ENCODE peak calls at places on chromosome 15, in four cellular contexts. S, R, U and I are unnamed samples. For H3K4me1 and H3K9me3, the result is how much of the 10 kb centered on the place peaks cover.

GRCh38 chr15:100958326-100959065 is 39.3 kb downstream of the LRRK1 start:
- DNase-seq in R (no peak), U (peak), S (no peak), I (peak)

GRCh38 chr15:63497642-63498100 is 6.7 kb upstream of the USP3 start:
- DNase-seq in R (no peak), S (no peak), U (no peak), I (no peak)

GRCh38 chr15:59609730-59610712 is 1.6 kb upstream of the GCNT3 start:
- DNase-seq in R (no peak), U (no peak), S (no peak), I (no peak)

GRCh38 chr15:80588801-80589200 is 106.3 kb upstream of the ABHD17C start:
- DNase-seq in U (peak), R (no peak), S (peak), I (peak)

GRCh38 chr15:37019479-37020433 is 80.6 kb downstream of the MEIS2 start:
- DNase-seq in R (no peak), U (peak), S (no peak), I (no peak)

GRCh38 chr15:73601449-73602425 is 31.5 kb downstream of the NPTN start:
- DNase-seq in R (no peak), S (no peak), U (peak), I (peak)

GRCh38 chr15:30901889-30902288 is 1.8 kb upstream of the FAN1 start:
- DNase-seq in U (no peak), R (no peak), S (no peak), I (no peak)

GRCh38 chr15:34085746-34086145 is 15.9 kb downstream of the EMC7 start:
- DNase-seq in S (no peak), R (no peak), U (peak), I (no peak)

GRCh38 chr15:51647128-51647562 is 24.6 kb upstream of the DMXL2 start:
- DNase-seq in S (no peak), U (peak), R (no peak), I (peak)

GRCh38 chr15:58875343-58875742 is 58.1 kb downstream of the SLTM start:
- DNase-seq in R (no peak), S (no peak), U (no peak), I (no peak)

GRCh38 chr15:38904298-38904697 is 339.7 kb upstream of the RASGRP1 start:
- DNase-seq in U (no peak), R (no peak), S (no peak), I (no peak)

GRCh38 chr15:44883219-44883900 is 73.1 kb upstream of the TERB2 start:
- DNase-seq in S (no peak), R (no peak), U (no peak), I (no peak)

GRCh38 chr15:92097473-92098178 is 244.1 kb downstream of the SLCO3A1 start:
- DNase-seq in S (no peak), R (peak), U (no peak), I (peak)

GRCh38 chr15:83413054-83413719 is 34.0 kb upstream of the SH3GL3 start:
- DNase-seq in U (no peak), S (no peak), R (no peak), I (no peak)

GRCh38 chr15:85312925-85313324 is 67.5 kb upstream of the AKAP13 start:
- DNase-seq in R (no peak), U (no peak), S (no peak), I (peak)

GRCh38 chr15:29632671-29633406 is 189.4 kb downstream of the TJP1 start:
- DNase-seq in U (no peak), R (no peak), S (no peak), I (no peak)

GRCh38 chr15:71342658-71343057 is 227.4 kb downstream of the THSD4 start:
- DNase-seq in S (no peak), U (no peak), R (no peak), I (no peak)

GRCh38 chr15:88401269-88401971 is 65.8 kb downstream of the MRPL46 start:
- DNase-seq in S (no peak), U (no peak), R (no peak), I (no peak)

GRCh38 chr15:83709246-83709645 is 55.3 kb downstream of the ADAMTSL3 start:
- DNase-seq in S (no peak), U (peak), R (no peak), I (no peak)

GRCh38 chr15:70466305-70466704 is 297.1 kb downstream of the UACA start:
- DNase-seq in S (no peak), U (no peak), R (peak), I (no peak)

GRCh38 chr15:33699691-33700447 is 268.4 kb upstream of the CHRM5 start:
- DNase-seq in R (no peak), S (no peak), U (no peak), I (no peak)

GRCh38 chr15:61228025-61228901 is 839 bp downstream of the RORA start:
- DNase-seq in S (no peak), R (peak), U (peak), I (peak)

GRCh38 chr15:23912191-23912590 is 225.1 kb upstream of the NDN start:
- DNase-seq in R (no peak), U (no peak), S (no peak), I (no peak)

GRCh38 chr15:91126080-91126479 is 26.0 kb downstream of the SV2B start:
- DNase-seq in S (no peak), R (no peak), U (no peak), I (no peak)

GRCh38 chr15:64779630-64780029 is 4.2 kb upstream of the RBPMS2 start:
- DNase-seq in U (no peak), S (no peak), R (no peak), I (no peak)

GRCh38 chr15:70091649-70092461 is 5.9 kb downstream of the TLE3 start:
- DNase-seq in S (peak), R (no peak), U (peak), I (no peak)

GRCh38 chr15:36356978-36357582 is 222.3 kb upstream of the CDIN1 start:
- DNase-seq in S (no peak), U (peak), R (no peak), I (peak)

GRCh38 chr15:42059661-42060476 is 34.5 kb downstream of the PLA2G4D start:
- DNase-seq in U (peak), S (no peak), R (peak), I (peak)

GRCh38 chr15:71080166-71080565 is 35.1 kb upstream of the THSD4 start:
- DNase-seq in U (peak), S (peak), R (no peak), I (no peak)

GRCh38 chr15:38528279-38528678 is 36.3 kb downstream of the RASGRP1 start:
- DNase-seq in R (no peak), U (peak), S (no peak), I (peak)

GRCh38 chr15:73130830-73131229 is 78.6 kb downstream of the NEO1 start:
- DNase-seq in U (no peak), S (no peak), R (no peak), I (no peak)

GRCh38 chr15:100053476-100054121 is 288.2 kb downstream of the ADAMTS17 start:
- DNase-seq in U (peak), R (no peak), S (no peak), I (no peak)

GRCh38 chr15:84816694-84817460 is at the start of gene ALPK3:
- DNase-seq in R (no peak), S (no peak), U (no peak), I (no peak)

GRCh38 chr15:68208641-68209240 is 3.6 kb upstream of the CALML4 start:
- DNase-seq in S (no peak), R (no peak), U (no peak), I (no peak)
- H3K9ac ChIP-seq in S (no peak), R (no peak), U (no peak), I (no peak)

GRCh38 chr15:66663664-66664063 is 38.4 kb upstream of the SMAD6 start:
- DNase-seq in U (no peak), R (no peak), S (no peak), I (no peak)
- H3K4me1 ChIP-seq in U (under half), R (under half), S (under half), I (under half)

DNA sequence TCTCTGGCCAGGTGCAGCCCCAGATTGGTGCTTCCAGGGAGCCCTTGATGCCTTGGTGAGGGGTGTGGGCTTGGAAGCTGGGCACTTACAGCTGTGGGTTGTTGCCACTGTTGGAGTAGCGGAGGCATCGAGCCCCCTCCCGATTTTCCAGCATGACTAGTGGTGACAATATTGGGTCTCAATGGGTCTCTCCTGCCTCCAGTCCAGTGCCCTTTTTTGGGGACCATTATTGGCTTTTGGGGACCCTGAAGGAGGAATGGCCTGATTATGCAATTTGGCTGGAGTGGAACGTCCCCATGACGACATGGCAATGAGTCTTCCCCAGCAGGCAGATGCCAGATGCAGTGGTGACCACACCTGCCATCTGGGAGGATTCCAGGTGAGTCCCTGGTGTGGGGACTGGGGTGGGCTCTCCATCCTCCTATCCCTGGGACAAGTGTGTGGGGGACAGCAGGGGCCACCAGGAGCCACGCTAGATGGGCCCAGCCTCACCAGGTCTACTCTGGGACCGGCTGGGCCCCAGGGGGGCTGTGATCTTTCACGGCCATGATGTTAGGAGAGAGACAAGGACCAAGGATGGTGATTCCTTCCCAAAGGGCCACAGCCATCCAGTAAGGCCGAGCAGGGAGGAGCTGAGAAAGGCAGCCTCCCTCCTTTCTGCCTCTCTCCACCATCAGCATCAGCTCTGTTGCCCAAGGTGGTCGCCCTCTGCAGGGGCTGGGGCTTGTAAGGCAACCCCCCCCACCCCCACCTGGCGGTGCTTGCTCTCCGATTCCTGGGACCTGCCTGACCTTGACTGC is 196.8 kb downstream of the GOLGA6L6 start:
- DNase-seq in R (peak), S (no peak), U (no peak), I (no peak)
- H3K9me3 ChIP-seq in R (under half), S (half or more), U (half or more), I (under half)

GRCh38 chr15:96350884-96351639 is 20.6 kb downstream of the NR2F2 start:
- DNase-seq in S (no peak), R (no peak), U (no peak), I (no peak)
- H3K9ac ChIP-seq in S (no peak), R (no peak), U (peak), I (no peak)

GRCh38 chr15:74829991-74830390 is 3.6 kb downstream of the CPLX3 start:
- DNase-seq in S (no peak), U (no peak), R (no peak), I (no peak)

GRCh38 chr15:74827632-74828031 is 1.2 kb downstream of the CPLX3 start:
- DNase-seq in U (no peak), R (no peak), S (no peak), I (no peak)

GRCh38 chr15:74830868-74831267 is 4.4 kb downstream of the CPLX3 start:
- DNase-seq in U (no peak), R (no peak), S (no peak), I (no peak)

GRCh38 chr15:74828835-74829234 is 2.4 kb downstream of the CPLX3 start:
- DNase-seq in R (no peak), U (no peak), S (no peak), I (no peak)

DNA sequence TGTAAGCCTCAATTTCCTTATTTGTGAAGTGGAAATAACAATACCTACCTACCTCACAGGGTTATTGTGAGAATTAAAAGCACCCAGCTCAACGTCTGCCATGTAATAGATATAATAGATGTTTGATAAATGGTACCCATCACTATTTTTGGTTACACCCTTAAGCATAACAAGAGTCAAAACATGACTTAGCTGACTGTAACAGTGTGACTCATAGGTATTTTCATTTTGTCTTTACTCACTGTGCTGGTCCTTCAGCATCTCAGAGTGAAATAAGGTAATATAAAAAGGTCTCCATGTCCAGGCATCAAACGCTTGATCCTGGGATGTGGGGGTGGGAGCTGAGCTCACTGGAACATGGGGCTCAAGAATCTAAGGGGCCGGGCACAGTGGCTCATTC is 3.1 kb downstream of the CPLX3 start:
- DNase-seq in S (no peak), R (no peak), U (no peak), I (no peak)
- H3K4me1 ChIP-seq in S (under half), R (under half), U (under half), I (under half)